ENCODE peak calls at places on chromosomes 7 and 10, in eight cellular contexts. K is mesothelial cell of epicardium, T is HuH-7.5, Y is NCI-H2081, H is left ventricle myocardium superior, V is AG08396, Z is caudate nucleus, E is GM04504. W is an unnamed sample.

GRCh38 chr7:17370901-17371550 is 72.6 kb downstream of the AHR start:
- DNase-seq in K (no peak), T (no peak), Y (no peak), H (no peak), V (no peak), Z (no peak), E (no peak), W (no peak)

GRCh38 chr10:5811387-5811821 is 1.8 kb downstream of the GDI2 start:
- DNase-seq in K (no peak), T (no peak), Y (peak), H (no peak), V (peak), Z (no peak), E (no peak), W (no peak)

GRCh38 chr10:120805014-120805805 is 46.0 kb upstream of the WDR11 start:
- DNase-seq in K (no peak), T (no peak), Y (no peak), H (no peak), V (no peak), Z (no peak), E (no peak), W (no peak)

GRCh38 chr7:44348300-44348699 is 22.9 kb upstream of the CAMK2B start:
- DNase-seq in K (no peak), T (no peak), Y (no peak), H (no peak), V (peak), Z (no peak), E (peak), W (peak)

GRCh38 chr10:73874267-73875138 is at the start of gene CAMK2G:
- DNase-seq in K (peak), T (peak), Y (peak), H (peak), V (peak), Z (peak), E (peak), W (peak)

GRCh38 chr10:49616421-49617230 is 2.8 kb downstream of the CHAT start:
- DNase-seq in K (no peak), T (no peak), Y (no peak), H (no peak), V (no peak), Z (no peak), E (no peak), W (no peak)

GRCh38 chr7:30201161-30201666 is 66.4 kb downstream of the MTURN start:
- DNase-seq in K (no peak), T (no peak), Y (no peak), H (no peak), V (no peak), Z (peak), E (no peak), W (no peak)

GRCh38 chr10:63268139-63268797 is 135.1 kb downstream of the NRBF2 start:
- DNase-seq in K (no peak), T (no peak), Y (no peak), H (no peak), V (no peak), Z (no peak), E (no peak), W (no peak)

GRCh38 chr7:30470783-30471182 is 7.8 kb downstream of the NOD1 start:
- DNase-seq in K (peak), T (no peak), Y (no peak), H (no peak), V (peak), Z (no peak), E (peak), W (peak)

GRCh38 chr10:68604441-68604840 is 44.3 kb downstream of the TET1 start:
- DNase-seq in K (no peak), T (no peak), Y (no peak), H (no peak), V (no peak), Z (no peak), E (no peak), W (no peak)

GRCh38 chr7:31171216-31171750 is 119.2 kb downstream of the ADCYAP1R1 start:
- DNase-seq in K (no peak), T (no peak), Y (no peak), H (no peak), V (no peak), Z (peak), E (no peak), W (no peak)

GRCh38 chr10:79025113-79025832 is 43.5 kb upstream of the ZMIZ1 start:
- DNase-seq in K (no peak), T (no peak), Y (peak), H (peak), V (no peak), Z (peak), E (no peak), W (no peak)